ENCODE peak calls at places on chromosome 20, in ten cellular contexts. One of them, this sample, is unnamed.

GRCh38 chr20:44780226-44780625 is 30.1 kb downstream of the RIMS4 start:
- DNase-seq in stimulated activated CD4-positive, alpha-beta T cell treated with anti-CD3 and anti-CD28 coated beads, Interleukin-15, amount 100 ng/mL, for 1 hour: no peak
- DNase-seq in AG04449: no peak
- DNase-seq in coronary artery: no peak
- DNase-seq in HTR-8/SVneo: peak
- DNase-seq in AG20443: peak
- DNase-seq in NCI-H1092 treated with DMSO at 0.1 percent for 48 hours: no peak
- DNase-seq in activated CD8-positive, alpha-beta memory T cell treated with anti-CD3 and anti-CD28 coated beads for 48 hours: peak
- DNase-seq in A172: peak
- DNase-seq in adipocyte: peak
- DNase-seq in this sample: no peak

GRCh38 chr20:38969708-38970107 is 7.6 kb downstream of the DHX35 start:
- DNase-seq in stimulated activated CD4-positive, alpha-beta T cell treated with anti-CD3 and anti-CD28 coated beads, Interleukin-15, amount 100 ng/mL, for 1 hour: no peak
- DNase-seq in AG04449: no peak
- DNase-seq in coronary artery: no peak
- DNase-seq in HTR-8/SVneo: no peak
- DNase-seq in AG20443: no peak
- DNase-seq in NCI-H1092 treated with DMSO at 0.1 percent for 48 hours: no peak
- DNase-seq in activated CD8-positive, alpha-beta memory T cell treated with anti-CD3 and anti-CD28 coated beads for 48 hours: no peak
- DNase-seq in A172: no peak
- DNase-seq in adipocyte: no peak
- DNase-seq in this sample: no peak

GRCh38 chr20:9615766-9616454 is 101.5 kb downstream of the LAMP5 start:
- DNase-seq in stimulated activated CD4-positive, alpha-beta T cell treated with anti-CD3 and anti-CD28 coated beads, Interleukin-15, amount 100 ng/mL, for 1 hour: no peak
- DNase-seq in AG04449: no peak
- DNase-seq in coronary artery: no peak
- DNase-seq in HTR-8/SVneo: no peak
- DNase-seq in AG20443: no peak
- DNase-seq in NCI-H1092 treated with DMSO at 0.1 percent for 48 hours: no peak
- DNase-seq in activated CD8-positive, alpha-beta memory T cell treated with anti-CD3 and anti-CD28 coated beads for 48 hours: no peak
- DNase-seq in A172: no peak
- DNase-seq in adipocyte: no peak
- DNase-seq in this sample: no peak

GRCh38 chr20:58577871-58578615 is 62.8 kb upstream of the APCDD1L start:
- DNase-seq in stimulated activated CD4-positive, alpha-beta T cell treated with anti-CD3 and anti-CD28 coated beads, Interleukin-15, amount 100 ng/mL, for 1 hour: no peak
- DNase-seq in AG04449: no peak
- DNase-seq in coronary artery: no peak
- DNase-seq in HTR-8/SVneo: no peak
- DNase-seq in AG20443: no peak
- DNase-seq in NCI-H1092 treated with DMSO at 0.1 percent for 48 hours: no peak
- DNase-seq in activated CD8-positive, alpha-beta memory T cell treated with anti-CD3 and anti-CD28 coated beads for 48 hours: no peak
- DNase-seq in A172: no peak
- DNase-seq in adipocyte: no peak
- DNase-seq in this sample: no peak

GRCh38 chr20:11549172-11550117 is 368.2 kb upstream of the BTBD3 start:
- DNase-seq in stimulated activated CD4-positive, alpha-beta T cell treated with anti-CD3 and anti-CD28 coated beads, Interleukin-15, amount 100 ng/mL, for 1 hour: no peak
- DNase-seq in AG04449: no peak
- DNase-seq in coronary artery: no peak
- DNase-seq in HTR-8/SVneo: no peak
- DNase-seq in AG20443: no peak
- DNase-seq in NCI-H1092 treated with DMSO at 0.1 percent for 48 hours: no peak
- DNase-seq in activated CD8-positive, alpha-beta memory T cell treated with anti-CD3 and anti-CD28 coated beads for 48 hours: no peak
- DNase-seq in A172: no peak
- DNase-seq in adipocyte: no peak
- DNase-seq in this sample: no peak

GRCh38 chr20:49701313-49701731 is 12.4 kb downstream of the B4GALT5 start:
- DNase-seq in stimulated activated CD4-positive, alpha-beta T cell treated with anti-CD3 and anti-CD28 coated beads, Interleukin-15, amount 100 ng/mL, for 1 hour: no peak
- DNase-seq in AG04449: no peak
- DNase-seq in coronary artery: peak
- DNase-seq in HTR-8/SVneo: no peak
- DNase-seq in AG20443: no peak
- DNase-seq in NCI-H1092 treated with DMSO at 0.1 percent for 48 hours: peak
- DNase-seq in activated CD8-positive, alpha-beta memory T cell treated with anti-CD3 and anti-CD28 coated beads for 48 hours: no peak
- DNase-seq in A172: peak
- DNase-seq in adipocyte: peak
- DNase-seq in this sample: no peak

GRCh38 chr20:7665311-7665863 is 274.9 kb downstream of the HAO1 start:
- DNase-seq in stimulated activated CD4-positive, alpha-beta T cell treated with anti-CD3 and anti-CD28 coated beads, Interleukin-15, amount 100 ng/mL, for 1 hour: no peak
- DNase-seq in AG04449: no peak
- DNase-seq in coronary artery: no peak
- DNase-seq in HTR-8/SVneo: no peak
- DNase-seq in AG20443: no peak
- DNase-seq in NCI-H1092 treated with DMSO at 0.1 percent for 48 hours: no peak
- DNase-seq in activated CD8-positive, alpha-beta memory T cell treated with anti-CD3 and anti-CD28 coated beads for 48 hours: no peak
- DNase-seq in A172: no peak
- DNase-seq in adipocyte: no peak
- DNase-seq in this sample: no peak

GRCh38 chr20:61753196-61753942 is 312.3 kb downstream of the TAF4 start:
- DNase-seq in stimulated activated CD4-positive, alpha-beta T cell treated with anti-CD3 and anti-CD28 coated beads, Interleukin-15, amount 100 ng/mL, for 1 hour: no peak
- DNase-seq in AG04449: peak
- DNase-seq in coronary artery: no peak
- DNase-seq in HTR-8/SVneo: no peak
- DNase-seq in AG20443: peak
- DNase-seq in NCI-H1092 treated with DMSO at 0.1 percent for 48 hours: no peak
- DNase-seq in activated CD8-positive, alpha-beta memory T cell treated with anti-CD3 and anti-CD28 coated beads for 48 hours: no peak
- DNase-seq in A172: peak
- DNase-seq in adipocyte: peak
- DNase-seq in this sample: no peak

GRCh38 chr20:25273046-25273445 is 25.2 kb downstream of the PYGB start:
- DNase-seq in stimulated activated CD4-positive, alpha-beta T cell treated with anti-CD3 and anti-CD28 coated beads, Interleukin-15, amount 100 ng/mL, for 1 hour: no peak
- DNase-seq in AG04449: no peak
- DNase-seq in coronary artery: no peak
- DNase-seq in HTR-8/SVneo: no peak
- DNase-seq in AG20443: no peak
- DNase-seq in NCI-H1092 treated with DMSO at 0.1 percent for 48 hours: no peak
- DNase-seq in activated CD8-positive, alpha-beta memory T cell treated with anti-CD3 and anti-CD28 coated beads for 48 hours: no peak
- DNase-seq in A172: no peak
- DNase-seq in adipocyte: no peak
- DNase-seq in this sample: no peak

GRCh38 chr20:24256307-24256706 is 213.1 kb upstream of the SYNDIG1 start:
- DNase-seq in stimulated activated CD4-positive, alpha-beta T cell treated with anti-CD3 and anti-CD28 coated beads, Interleukin-15, amount 100 ng/mL, for 1 hour: no peak
- DNase-seq in AG04449: no peak
- DNase-seq in coronary artery: no peak
- DNase-seq in HTR-8/SVneo: no peak
- DNase-seq in AG20443: no peak
- DNase-seq in NCI-H1092 treated with DMSO at 0.1 percent for 48 hours: no peak
- DNase-seq in activated CD8-positive, alpha-beta memory T cell treated with anti-CD3 and anti-CD28 coated beads for 48 hours: no peak
- DNase-seq in A172: no peak
- DNase-seq in adipocyte: no peak
- DNase-seq in this sample: no peak

GRCh38 chr20:14374191-14374590 is 36.8 kb upstream of the FLRT3 start:
- DNase-seq in stimulated activated CD4-positive, alpha-beta T cell treated with anti-CD3 and anti-CD28 coated beads, Interleukin-15, amount 100 ng/mL, for 1 hour: no peak
- DNase-seq in AG04449: no peak
- DNase-seq in coronary artery: no peak
- DNase-seq in HTR-8/SVneo: no peak
- DNase-seq in AG20443: no peak
- DNase-seq in NCI-H1092 treated with DMSO at 0.1 percent for 48 hours: no peak
- DNase-seq in activated CD8-positive, alpha-beta memory T cell treated with anti-CD3 and anti-CD28 coated beads for 48 hours: no peak
- DNase-seq in A172: no peak
- DNase-seq in adipocyte: no peak
- DNase-seq in this sample: no peak

GRCh38 chr20:50221501-50222323 is 31.1 kb downstream of the CEBPB start:
- DNase-seq in stimulated activated CD4-positive, alpha-beta T cell treated with anti-CD3 and anti-CD28 coated beads, Interleukin-15, amount 100 ng/mL, for 1 hour: no peak
- DNase-seq in AG04449: no peak
- DNase-seq in coronary artery: no peak
- DNase-seq in HTR-8/SVneo: peak
- DNase-seq in AG20443: no peak
- DNase-seq in NCI-H1092 treated with DMSO at 0.1 percent for 48 hours: no peak
- DNase-seq in activated CD8-positive, alpha-beta memory T cell treated with anti-CD3 and anti-CD28 coated beads for 48 hours: no peak
- DNase-seq in A172: peak
- DNase-seq in adipocyte: no peak
- DNase-seq in this sample: no peak

This sample was measured in BJ.